ENCODE peak calls at places on chromosomes 3 and 15, in four cellular contexts. P is stimulated activated CD4-positive, alpha-beta T cell treated with anti-CD3 and anti-CD28 coated beads, Interleukin-2, amount 100 ng/mL, for 48 hours; S is effector CD4-positive, alpha-beta T cell; D is GM13976. C is an unnamed sample.

GRCh38 chr3:13581485-13582365 is 32.8 kb downstream of the FBLN2 start:
- DNase-seq in P (no peak), S (no peak), D (no peak), C (no peak)

GRCh38 chr3:14459787-14460186 is 57.4 kb downstream of the SLC6A6 start:
- DNase-seq in P (no peak), S (no peak), D (no peak), C (no peak)

GRCh38 chr3:99023590-99024192 is 122.2 kb upstream of the DCBLD2 start:
- DNase-seq in P (no peak), S (no peak), D (no peak), C (no peak)

GRCh38 chr3:125480656-125481374 is 39.2 kb downstream of the SNX4 start:
- DNase-seq in P (no peak), S (no peak), D (no peak), C (no peak)

GRCh38 chr3:73509812-73510211 is 114.9 kb downstream of the PDZRN3 start:
- DNase-seq in P (no peak), S (no peak), D (no peak), C (no peak)

GRCh38 chr3:68007621-68008226 is 353.3 kb upstream of the SUCLG2 start:
- DNase-seq in P (peak), S (no peak), D (no peak), C (peak)

GRCh38 chr15:76336254-76337046 is at the start of gene ISL2:
- DNase-seq in P (peak), S (no peak), D (peak), C (peak)

GRCh38 chr3:52679811-52680210 is 5.9 kb downstream of the PBRM1 start:
- DNase-seq in P (no peak), S (no peak), D (no peak), C (no peak)

GRCh38 chr3:174495928-174496327 is 363.2 kb upstream of the NAALADL2 start:
- DNase-seq in P (no peak), S (no peak), D (no peak), C (no peak)

C was measured in T-helper 22 cell.